ENCODE peak calls at places on chromosome 6, in four cellular contexts. G, M, F and P are unnamed samples.
A peak's percentile ranks its signal among the peaks of the same experiment; 100 is the strongest.

GRCh38 chr6:66735106-66735890 is 1028.3 kb upstream of the EYS start:
- DNase-seq in F (no peak), M (no peak), G (no peak), P (peak; percentile 86)

GRCh38 chr6:165834613-165835259 is 171.7 kb upstream of the PDE10A start:
- DNase-seq in M (no peak), G (no peak), F (no peak), P (no peak)

GRCh38 chr6:135280375-135281136 is 99.4 kb downstream of the MYB start:
- DNase-seq in M (no peak), F (no peak), G (peak; percentile 58), P (peak; percentile 84)

GRCh38 chr6:30195951-30196350 is 17.3 kb downstream of the TRIM26 start:
- DNase-seq in F (no peak), G (no peak), M (no peak), P (no peak)

GRCh38 chr6:4929319-4929718 is 74.5 kb downstream of the RPP40 start:
- DNase-seq in G (no peak), M (no peak), F (no peak), P (peak; percentile 50)

GRCh38 chr6:15675537-15676170 is 12.8 kb upstream of the DTNBP1 start:
- DNase-seq in F (no peak), G (no peak), M (no peak), P (peak; percentile 8)

GRCh38 chr6:130865793-130866192 is 38.6 kb downstream of the SMLR1 start:
- DNase-seq in G (no peak), F (no peak), M (no peak), P (no peak)

GRCh38 chr6:118965354-118965753 is 30.4 kb upstream of the MCM9 start:
- DNase-seq in F (no peak), M (no peak), G (no peak), P (no peak)

GRCh38 chr6:148761532-148761951 is 14.7 kb downstream of the UST start:
- DNase-seq in F (no peak), G (no peak), M (peak; percentile 22), P (no peak)

GRCh38 chr6:141551318-141551717 is 581.4 kb upstream of the GJE1 start:
- DNase-seq in G (no peak), F (no peak), M (no peak), P (no peak)

GRCh38 chr6:52724406-52725121 is 38.7 kb downstream of the GSTA2 start:
- DNase-seq in F (no peak), M (peak; percentile 16), G (peak; percentile 80), P (peak; percentile 69)

GRCh38 chr6:134676307-134677281 is 273.3 kb downstream of the ALDH8A1 start:
- DNase-seq in M (no peak), F (no peak), G (no peak), P (peak; percentile 24)

GRCh38 chr6:12313992-12314589 is 23.9 kb downstream of the EDN1 start:
- DNase-seq in G (peak; percentile 72), M (no peak), F (no peak), P (no peak)

GRCh38 chr6:137002505-137002904 is 42.3 kb downstream of the IL20RA start:
- DNase-seq in G (no peak), M (no peak), F (no peak), P (no peak)